ENCODE peak calls at places on chromosomes 6 and 20, in seven cellular contexts. S, A, C, L, M, R and H are unnamed samples.
A peak's percentile ranks its signal among the peaks of the same experiment; 100 is the strongest.

GRCh38 chr6:83092756-83093399 is 25.4 kb downstream of the DOP1A start:
- DNase-seq in S (no peak), A (peak; percentile 42), C (no peak), L (no peak), M (no peak), R (no peak), H (peak; percentile 49)

GRCh38 chr20:10453241-10453640 is 18.1 kb downstream of the SLX4IP start:
- DNase-seq in S (no peak), A (no peak), C (peak; percentile 95), L (peak; percentile 35), M (no peak), R (no peak), H (no peak)

GRCh38 chr6:163652328-163652727 is 237.8 kb downstream of the QKI start:
- DNase-seq in S (no peak), A (no peak), C (no peak), L (no peak), M (no peak), R (no peak), H (no peak)

GRCh38 chr6:7243188-7243942 is 69.6 kb downstream of the SSR1 start:
- DNase-seq in S (peak; percentile 58), A (peak; percentile 44), C (peak; percentile 60), L (peak; percentile 40), M (peak; percentile 84), R (peak; percentile 49), H (peak; percentile 75)

GRCh38 chr20:46984391-46984790 is 89.7 kb downstream of the EYA2 start:
- DNase-seq in S (no peak), A (no peak), C (no peak), L (no peak), M (no peak), R (no peak), H (no peak)

GRCh38 chr6:1789092-1789491 is 179.4 kb downstream of the FOXC1 start:
- DNase-seq in S (no peak), A (peak; percentile 57), C (no peak), L (no peak), M (no peak), R (no peak), H (no peak)

GRCh38 chr20:44904377-44904776 is 5.5 kb upstream of the PABPC1L start:
- DNase-seq in S (no peak), A (no peak), C (no peak), L (no peak), M (no peak), R (no peak), H (no peak)

GRCh38 chr6:5645275-5645674 is 361.4 kb downstream of the NRN1 start:
- DNase-seq in S (no peak), A (no peak), C (no peak), L (no peak), M (peak; percentile 58), R (no peak), H (no peak)

GRCh38 chr6:3231213-3232016 is 4.0 kb upstream of the TUBB2B start:
- DNase-seq in S (peak; percentile 84), A (peak; percentile 60), C (no peak), L (peak; percentile 84), M (peak; percentile 85), R (peak; percentile 84), H (peak; percentile 83)

GRCh38 chr6:34358389-34358906 is 34.0 kb downstream of the NUDT3 start:
- DNase-seq in S (no peak), A (no peak), C (no peak), L (no peak), M (peak; percentile 73), R (no peak), H (peak; percentile 27)

GRCh38 chr6:85118233-85118632 is 331.6 kb upstream of the NT5E start:
- DNase-seq in S (no peak), A (no peak), C (no peak), L (no peak), M (no peak), R (no peak), H (no peak)

GRCh38 chr6:12075067-12075563 is 63.0 kb downstream of the HIVEP1 start:
- DNase-seq in S (no peak), A (peak; percentile 45), C (no peak), L (no peak), M (no peak), R (no peak), H (peak; percentile 31)

GRCh38 chr6:82371799-82372508 is 8.3 kb downstream of the TPBG start:
- DNase-seq in S (no peak), A (no peak), C (no peak), L (no peak), M (peak; percentile 36), R (no peak), H (no peak)

GRCh38 chr6:151690768-151691562 is 116.5 kb upstream of the ESR1 start:
- DNase-seq in S (no peak), A (peak; percentile 39), C (no peak), L (no peak), M (no peak), R (no peak), H (peak; percentile 30)

GRCh38 chr6:14972379-14973067 is 273.3 kb upstream of the JARID2 start:
- DNase-seq in S (no peak), A (no peak), C (no peak), L (no peak), M (no peak), R (no peak), H (no peak)

GRCh38 chr20:2800590-2801458 is at the start of gene CPXM1:
- DNase-seq in S (no peak), A (no peak), C (no peak), L (no peak), M (no peak), R (no peak), H (peak; percentile 68)

DNA sequence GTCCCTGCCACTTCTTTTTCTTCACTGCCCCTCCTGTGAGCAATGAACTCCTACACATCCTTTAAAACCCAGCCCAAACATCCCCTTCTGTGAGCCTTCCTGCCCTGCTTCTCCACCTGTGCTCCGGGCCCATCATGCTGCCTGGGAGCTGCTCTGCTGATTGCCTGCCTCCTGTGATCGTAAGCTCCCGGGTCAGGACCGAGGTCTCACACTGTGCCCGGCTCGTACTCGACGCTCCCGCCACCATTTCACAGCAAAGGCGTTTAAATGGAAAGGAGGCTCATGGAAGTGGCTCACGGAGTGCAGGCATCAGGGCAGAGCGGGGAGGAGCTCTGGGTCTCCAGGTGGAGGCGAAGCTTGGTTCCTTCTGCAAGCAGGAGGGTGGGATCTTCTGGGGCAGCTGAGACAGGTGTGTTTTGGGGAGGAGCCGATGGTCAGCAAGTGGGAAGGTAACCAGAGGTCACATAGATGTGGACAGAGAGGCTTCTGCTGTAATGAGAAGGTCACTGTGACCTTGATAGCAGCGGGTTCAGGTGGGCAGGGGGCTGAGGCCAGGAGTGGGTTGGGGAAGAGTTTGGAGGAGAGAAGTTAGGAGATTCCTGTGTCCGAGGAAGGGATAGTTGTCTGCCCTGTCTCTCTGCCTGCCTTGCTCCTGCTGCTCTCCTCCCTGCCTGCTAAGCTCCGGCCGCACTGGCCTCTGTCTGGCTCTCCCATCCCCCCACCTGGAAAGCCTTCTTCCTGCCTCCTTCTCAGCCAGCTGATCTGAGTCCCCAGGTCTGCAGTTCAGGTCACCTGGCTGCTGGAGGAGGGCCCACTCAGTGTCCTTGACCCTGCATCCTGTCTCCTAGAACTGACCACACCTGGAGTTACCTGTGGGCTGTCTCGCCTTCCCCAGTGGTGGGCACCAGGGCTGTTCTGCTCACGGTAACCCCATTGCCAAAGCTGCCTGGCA is 52.7 kb upstream of the FRMD1 start:
- DNase-seq in S (peak; percentile 24), A (no peak), C (no peak), L (no peak), M (no peak), R (no peak), H (peak; percentile 28)
- H3K4me3 ChIP-seq in S (no peak overlapping the region), A (no peak overlapping the region), C (no peak overlapping the region), L (no peak overlapping the region), M (no peak overlapping the region), R (no peak overlapping the region), H (no peak overlapping the region)

GRCh38 chr6:161125591-161125990 is 134.0 kb downstream of the MAP3K4 start:
- DNase-seq in S (no peak), A (no peak), C (no peak), L (no peak), M (no peak), R (no peak), H (no peak)
- H3K9me3 ChIP-seq in S (peaks cover 8% of the 10 kb centered on the region), A (peaks cover 3% of the 10 kb centered on the region), C (peaks cover 3% of the 10 kb centered on the region), L (peaks cover 19% of the 10 kb centered on the region), M (no peaks in the 10 kb centered on the region), R (peaks cover 22% of the 10 kb centered on the region), H (no peaks in the 10 kb centered on the region)

GRCh38 chr6:40915165-40915564 is 123.9 kb downstream of the UNC5CL start:
- DNase-seq in S (no peak), A (no peak), C (no peak), L (no peak), M (no peak), R (no peak), H (no peak)

GRCh38 chr6:40918035-40918651 is 120.9 kb downstream of the UNC5CL start:
- DNase-seq in S (no peak), A (no peak), C (no peak), L (no peak), M (no peak), R (no peak), H (no peak)

GRCh38 chr6:40916816-40917215 is 122.2 kb downstream of the UNC5CL start:
- DNase-seq in S (no peak), A (no peak), C (no peak), L (no peak), M (no peak), R (no peak), H (no peak)

GRCh38 chr6:40914005-40914404 is 125.0 kb downstream of the UNC5CL start:
- DNase-seq in S (no peak), A (no peak), C (no peak), L (no peak), M (no peak), R (no peak), H (no peak)

DNA sequence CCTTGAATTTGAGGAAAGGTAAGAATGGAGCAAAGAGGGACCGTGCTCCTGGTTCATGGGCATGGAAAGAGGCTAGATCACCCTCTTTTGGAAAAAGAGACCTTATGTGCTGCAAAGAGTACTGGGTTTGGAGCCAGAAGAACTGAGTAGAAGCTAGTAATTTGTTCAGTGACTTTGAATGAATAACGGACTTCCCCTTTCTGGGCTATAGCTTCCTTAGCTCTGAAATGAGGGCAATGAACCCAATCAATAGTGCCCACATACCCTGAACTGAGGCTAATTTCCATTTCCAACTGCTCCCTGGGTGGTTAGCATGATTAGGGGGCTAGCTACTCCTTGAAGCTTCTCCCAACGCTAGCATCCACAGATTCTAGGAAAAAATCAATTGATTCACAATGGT is 121.4 kb downstream of the UNC5CL start:
- DNase-seq in S (no peak), A (no peak), C (no peak), L (no peak), M (no peak), R (no peak), H (no peak)
- TF ChIP-seq CTCF in S (no peak), A (no peak), C (no peak), L (no peak), M (no peak), R (no peak), H (no peak)

DNA sequence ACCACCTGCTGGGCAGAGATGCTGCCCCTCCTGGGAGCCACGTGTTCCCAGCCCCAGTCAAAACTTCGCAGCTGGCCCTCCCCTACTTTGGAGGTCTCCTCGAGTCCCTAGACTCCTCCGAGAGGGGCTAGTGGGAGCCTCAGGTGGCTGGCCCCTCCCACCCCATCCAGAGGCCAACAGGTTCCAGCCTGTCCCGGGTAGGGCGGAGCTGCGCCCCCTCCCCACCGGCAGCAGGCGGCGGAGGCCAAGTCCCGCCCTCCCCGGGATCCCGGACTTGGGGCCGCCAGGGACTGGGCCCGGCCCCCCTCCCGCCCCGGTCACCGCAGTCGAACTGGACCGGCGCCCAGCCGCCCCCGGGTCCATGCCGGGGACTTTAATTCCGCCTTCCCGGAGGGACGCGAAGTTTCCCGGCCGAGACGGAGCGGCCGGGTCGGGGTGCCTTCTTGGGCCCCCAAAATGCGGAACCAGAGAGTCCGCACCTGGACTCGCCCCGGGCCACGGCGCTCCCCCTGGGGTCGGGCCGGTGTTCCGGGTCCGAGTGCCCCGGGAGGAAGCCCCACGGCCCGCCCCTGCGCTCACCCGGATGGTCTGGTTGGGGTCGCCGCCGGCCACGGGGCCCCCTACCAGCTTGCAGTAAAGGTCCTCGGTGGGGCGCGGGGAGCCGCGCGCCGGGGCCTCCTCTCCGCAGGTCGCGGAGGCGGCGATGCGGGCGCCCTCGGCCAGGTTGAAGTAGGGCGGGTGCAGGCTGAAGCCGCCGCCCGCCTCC is 559 bp downstream of the LAMA5 start:
- DNase-seq in S (no peak), A (no peak), C (no peak), L (no peak), M (no peak), R (no peak), H (no peak)
- H3K4me3 ChIP-seq in S (peak overlapping the region; percentile 70), A (peak overlapping the region; percentile 69), C (no peak overlapping the region), L (peak overlapping the region; percentile 92), M (peak overlapping the region; percentile 58), R (peak overlapping the region; percentile 77), H (peak overlapping the region; percentile 87)